ENCODE peak calls at places on chromosomes 7 and 10, in four cellular contexts. D is A549, Y is gastrocnemius medialis, X is lower leg skin. W is an unnamed sample.

GRCh38 chr10:112663181-112663879 is 216.3 kb downstream of the VTI1A start:
- DNase-seq in X (no peak), Y (no peak), D (peak), W (no peak)

GRCh38 chr7:27992755-27993478 is 187.7 kb downstream of the JAZF1 start:
- DNase-seq in X (peak), D (no peak), Y (no peak), W (no peak)

GRCh38 chr10:77431980-77432379 is 205.6 kb downstream of the KCNMA1 start:
- DNase-seq in X (no peak), Y (no peak), D (no peak), W (no peak)

GRCh38 chr10:33547976-33548375 is 213.5 kb upstream of the NRP1 start:
- DNase-seq in Y (no peak), X (no peak), D (no peak), W (peak)

GRCh38 chr7:26486153-26486552 is 194.5 kb downstream of the SNX10 start:
- DNase-seq in Y (no peak), X (no peak), D (no peak), W (no peak)

GRCh38 chr7:44461387-44461786 is 29.1 kb downstream of the NUDCD3 start:
- DNase-seq in Y (no peak), X (no peak), D (no peak), W (no peak)

GRCh38 chr7:6251653-6252052 is 20.8 kb downstream of the CYTH3 start:
- DNase-seq in Y (no peak), D (no peak), X (no peak), W (no peak)

GRCh38 chr7:120583835-120584586 is 273.9 kb downstream of the TSPAN12 start:
- DNase-seq in Y (no peak), X (no peak), D (no peak), W (no peak)

GRCh38 chr7:151381083-151381332 is 28.8 kb downstream of the WDR86 start:
- DNase-seq in X (no peak), D (no peak), Y (no peak), W (no peak)

GRCh38 chr7:155808551-155809331 is 3.5 kb downstream of the SHH start:
- DNase-seq in D (peak), X (no peak), Y (no peak), W (no peak)

GRCh38 chr7:35015346-35015859 is 21.9 kb downstream of the DPY19L1 start:
- DNase-seq in D (no peak), X (no peak), Y (no peak), W (no peak)

GRCh38 chr7:134593530-134594392 is 44.9 kb downstream of the AKR1B15 start:
- DNase-seq in X (peak), D (peak), Y (no peak), W (no peak)

GRCh38 chr10:36057180-36057579 is 415.1 kb upstream of the FZD8 start:
- DNase-seq in D (no peak), Y (no peak), X (no peak), W (no peak)

GRCh38 chr10:62059424-62059913 is 158.0 kb downstream of the ARID5B start:
- DNase-seq in D (no peak), X (no peak), Y (no peak), W (no peak)

GRCh38 chr10:75203724-75204123 is 6.9 kb upstream of the VDAC2 start:
- DNase-seq in Y (peak), X (no peak), D (no peak), W (no peak)

GRCh38 chr10:93458821-93459257 is 23.3 kb downstream of the MYOF start:
- DNase-seq in X (peak), D (peak), Y (peak), W (peak)

GRCh38 chr7:41711283-41712064 is 8.6 kb upstream of the INHBA start:
- DNase-seq in D (peak), X (no peak), Y (no peak), W (peak)

GRCh38 chr10:71232089-71232998 is 20.0 kb downstream of the UNC5B start:
- DNase-seq in X (no peak), D (no peak), Y (peak), W (no peak)

GRCh38 chr10:19063991-19064390 is 15.4 kb downstream of the MALRD1 start:
- DNase-seq in D (no peak), Y (no peak), X (no peak), W (no peak)

GRCh38 chr7:155591055-155591750 is 44.8 kb upstream of the CNPY1 start:
- DNase-seq in X (no peak), Y (no peak), D (peak), W (no peak)

GRCh38 chr7:118418433-118418832 is 193.9 kb downstream of the ANKRD7 start:
- DNase-seq in D (no peak), X (no peak), Y (no peak), W (no peak)

GRCh38 chr7:121020243-121020642 is 31.7 kb downstream of the CPED1 start:
- DNase-seq in D (no peak), X (no peak), Y (no peak), W (no peak)

GRCh38 chr10:79179404-79180309 is 110.9 kb downstream of the ZMIZ1 start:
- DNase-seq in X (no peak), D (no peak), Y (no peak), W (no peak)

GRCh38 chr7:84948632-84949031 is 238.2 kb downstream of the SEMA3D start:
- DNase-seq in D (no peak), Y (no peak), X (no peak), W (no peak)

GRCh38 chr7:4730276-4730675 is 45.1 kb upstream of the AP5Z1 start:
- DNase-seq in Y (no peak), X (no peak), D (no peak), W (no peak)

GRCh38 chr10:32990811-32991210 is 32.8 kb upstream of the ITGB1 start:
- DNase-seq in X (no peak), D (peak), Y (no peak), W (no peak)

GRCh38 chr10:80541144-80541750 is 3.5 kb downstream of the SH2D4B start:
- DNase-seq in X (no peak), Y (no peak), D (no peak), W (peak)

GRCh38 chr7:142611566-142612250 is 137.6 kb upstream of the PRSS1 start:
- DNase-seq in D (no peak), Y (no peak), X (no peak), W (no peak)

GRCh38 chr10:23053036-23053435 is 42.3 kb upstream of the MSRB2 start:
- DNase-seq in Y (no peak), X (no peak), D (peak), W (peak)

GRCh38 chr7:100016209-100016901 is 959 bp downstream of the ZKSCAN1 start:
- DNase-seq in X (no peak), Y (no peak), D (no peak), W (no peak)

GRCh38 chr7:29684787-29685650 is 121.3 kb upstream of the WIPF3 start:
- DNase-seq in D (peak), Y (peak), X (peak), W (peak)

GRCh38 chr7:11474902-11475585 is 357.0 kb downstream of the THSD7A start:
- DNase-seq in D (no peak), Y (no peak), X (no peak), W (no peak)

GRCh38 chr10:62079885-62080559 is 178.5 kb downstream of the ARID5B start:
- DNase-seq in D (no peak), X (no peak), Y (no peak), W (no peak)

GRCh38 chr10:128268015-128268722 is 141.9 kb upstream of the MKI67 start:
- DNase-seq in X (no peak), Y (no peak), D (peak), W (no peak)

GRCh38 chr10:50561266-50561665 is 62.5 kb downstream of the SGMS1 start:
- DNase-seq in Y (no peak), X (no peak), D (no peak), W (no peak)

GRCh38 chr7:70512719-70513118 is 619.2 kb upstream of the GALNT17 start:
- DNase-seq in X (no peak), D (no peak), Y (no peak), W (no peak)

GRCh38 chr10:77975086-77975666 is 48.6 kb upstream of the DLG5 start:
- DNase-seq in D (no peak), Y (no peak), X (no peak), W (no peak)

GRCh38 chr7:90836937-90837336 is 240.8 kb downstream of the CDK14 start:
- DNase-seq in Y (no peak), X (no peak), D (no peak), W (no peak)

GRCh38 chr7:90842430-90842788 is 246.3 kb downstream of the CDK14 start:
- DNase-seq in X (no peak), Y (no peak), D (no peak), W (no peak)

GRCh38 chr7:90841759-90842429 is 245.8 kb downstream of the CDK14 start:
- DNase-seq in Y (no peak), X (no peak), D (no peak), W (no peak)

GRCh38 chr7:90838799-90839198 is 242.7 kb downstream of the CDK14 start:
- DNase-seq in D (peak), Y (no peak), X (no peak), W (no peak)

DNA sequence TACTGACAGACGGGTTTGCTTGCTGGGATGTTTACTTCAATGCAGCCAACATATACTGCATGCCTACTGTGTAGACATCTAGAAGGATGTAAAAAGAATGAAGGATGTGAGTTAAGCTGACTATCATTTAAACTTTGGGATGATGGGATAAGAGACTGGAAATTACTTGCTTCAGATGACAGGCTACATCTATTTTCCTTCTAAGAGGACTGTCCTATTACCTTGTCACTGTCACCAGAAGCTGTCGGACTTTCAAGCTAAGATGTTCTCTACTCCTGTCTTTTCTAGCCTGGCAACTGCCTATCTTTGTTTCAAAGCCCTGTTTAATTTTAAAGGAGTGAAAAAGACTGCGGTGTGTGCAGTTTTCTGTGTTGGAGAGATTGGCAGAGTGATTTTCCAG is 243.8 kb downstream of the CDK14 start:
- DNase-seq in X (no peak), D (no peak), Y (no peak), W (no peak)
- TF ChIP-seq CTCF in X (no peak), D (no peak), Y (no peak), W (no peak)

DNA sequence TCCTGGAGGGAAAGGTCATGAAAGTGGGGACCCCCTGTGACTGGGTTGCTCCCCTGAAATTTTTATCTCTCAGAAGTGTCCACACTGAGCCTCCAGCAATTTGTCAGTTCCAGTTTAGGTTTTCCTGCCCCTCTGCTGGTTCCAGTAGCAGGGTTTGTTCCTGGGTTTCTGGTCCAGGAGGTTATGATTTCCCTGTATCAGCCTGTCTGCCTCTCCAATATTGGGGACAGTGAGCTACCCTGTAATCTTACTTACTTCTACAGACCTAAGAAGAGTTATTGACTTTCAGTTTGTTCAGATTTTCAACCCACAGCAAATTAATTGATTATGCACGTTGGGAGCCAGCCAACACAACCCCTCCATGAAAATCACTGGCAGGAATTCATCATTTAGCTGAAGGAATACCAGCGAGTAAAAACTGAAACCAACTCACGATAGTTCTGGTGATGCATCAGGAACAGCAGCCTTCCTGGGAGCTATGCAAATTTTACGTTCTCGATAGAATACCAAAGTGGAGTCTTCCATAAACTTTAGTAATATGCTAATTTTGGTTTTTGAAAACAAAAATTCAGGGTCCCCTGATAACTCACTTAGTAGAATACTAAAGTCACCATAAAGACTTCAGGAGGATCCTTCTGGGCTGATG is 31.3 kb upstream of the IL15RA start:
- DNase-seq in D (no peak), X (peak), Y (no peak), W (no peak)
- TF ChIP-seq POLR2A in D (no peak), X (no peak), Y (no peak), W (no peak)

GRCh38 chr7:77863860-77864259 is 65.3 kb downstream of the PHTF2 start:
- DNase-seq in Y (no peak), D (no peak), X (no peak), W (no peak)

GRCh38 chr7:77862691-77863090 is 64.1 kb downstream of the PHTF2 start:
- DNase-seq in D (no peak), Y (no peak), X (no peak), W (no peak)

GRCh38 chr7:77855371-77856083 is 57.0 kb downstream of the PHTF2 start:
- DNase-seq in X (no peak), D (no peak), Y (peak), W (no peak)

GRCh38 chr7:77859343-77859742 is 60.8 kb downstream of the PHTF2 start:
- DNase-seq in D (no peak), Y (no peak), X (no peak), W (no peak)

GRCh38 chr7:77858278-77858677 is 59.7 kb downstream of the PHTF2 start:
- DNase-seq in X (no peak), Y (no peak), D (no peak), W (no peak)
- TF ChIP-seq CTCF in X (no peak), Y (no peak), D (no peak), W (no peak)

GRCh38 chr7:33788493-33788892 is 116.8 kb upstream of the BMPER start:
- DNase-seq in D (no peak), X (no peak), Y (no peak), W (no peak)

GRCh38 chr7:33790746-33791145 is 114.6 kb upstream of the BMPER start:
- DNase-seq in X (no peak), D (no peak), Y (no peak), W (no peak)

GRCh38 chr7:33792547-33793105 is 112.7 kb upstream of the BMPER start:
- DNase-seq in Y (no peak), X (no peak), D (no peak), W (no peak)

GRCh38 chr7:33792041-33792440 is 113.3 kb upstream of the BMPER start:
- DNase-seq in Y (no peak), D (no peak), X (no peak), W (no peak)

GRCh38 chr7:33789871-33790270 is 115.5 kb upstream of the BMPER start:
- DNase-seq in X (no peak), Y (no peak), D (no peak), W (no peak)
- TF ChIP-seq POLR2A in X (no peak), Y (no peak), D (no peak), W (no peak)

DNA sequence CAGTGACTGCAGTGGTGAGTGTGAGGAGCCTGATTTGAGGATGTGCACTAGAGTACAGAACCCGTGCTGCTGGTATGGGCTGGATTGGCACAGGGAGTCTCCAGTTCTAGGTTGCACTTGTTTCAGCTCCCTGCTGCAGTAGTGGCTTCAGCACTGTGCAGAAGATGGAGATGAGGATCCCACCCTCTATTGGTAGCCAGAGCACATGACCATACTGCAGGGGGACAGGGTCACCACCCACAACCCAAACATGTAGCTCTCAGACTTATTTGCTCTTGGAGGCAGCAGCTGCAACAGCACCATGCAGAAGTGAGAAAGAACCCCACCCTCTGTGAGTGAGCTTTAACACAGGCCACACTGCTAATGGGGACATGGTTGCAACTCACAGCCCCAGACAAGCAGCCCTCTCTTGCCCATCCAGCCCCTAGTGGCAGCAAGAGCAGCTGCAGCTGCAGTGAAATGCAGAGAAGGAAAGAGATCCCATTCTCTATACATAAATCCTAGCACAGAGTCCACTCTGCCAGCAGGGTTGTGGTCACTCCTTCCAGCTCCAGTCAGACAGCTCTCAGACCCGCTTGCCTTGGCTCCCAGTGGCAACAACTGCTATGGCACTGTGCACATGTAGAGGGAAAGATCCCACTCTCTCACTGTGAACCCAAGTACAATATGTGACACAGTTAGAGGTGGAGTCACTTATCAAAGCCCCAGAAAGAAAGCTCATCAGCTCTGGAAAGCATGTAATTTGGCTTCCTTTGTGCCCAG is 51.4 kb upstream of the SCIN start:
- DNase-seq in D (peak), X (no peak), Y (no peak), W (no peak)
- TF ChIP-seq CTCF in D (peak), X (no peak), Y (no peak), W (no peak)

W was measured in esophagus muscularis mucosa.